ENCODE peak calls at places on chromosomes 3 and 15, in six cellular contexts. N is stomach, Y is sigmoid colon, T is GM12891, V is GM12878, W is spleen. S is an unnamed sample.

GRCh38 chr3:14592836-14593235 is 52.7 kb upstream of the GRIP2 start:
- DNase-seq in N (no peak), Y (no peak), V (no peak), W (no peak), T (no peak), S (no peak)

GRCh38 chr3:71509024-71509423 is 74.5 kb downstream of the FOXP1 start:
- DNase-seq in T (no peak), V (no peak), Y (no peak), W (no peak), N (no peak), S (no peak)

GRCh38 chr15:40493089-40493840 is 22.5 kb downstream of the CHST14 start:
- DNase-seq in T (no peak), Y (no peak), N (no peak), V (no peak), W (no peak), S (no peak)

GRCh38 chr15:88894348-88894818 is 961 bp downstream of the HAPLN3 start:
- DNase-seq in V (no peak), T (peak; percentile 70), N (peak; percentile 76), Y (no peak), W (peak; percentile 91), S (no peak)

GRCh38 chr3:69012836-69013255 is 638 bp downstream of the EOGT start:
- DNase-seq in T (peak; percentile 50), W (peak; percentile 87), Y (peak; percentile 80), V (no peak), N (peak; percentile 53), S (no peak)

GRCh38 chr3:123695731-123696640 is 111.1 kb upstream of the HACD2 start:
- DNase-seq in T (no peak), N (no peak), W (no peak), Y (no peak), V (no peak), S (no peak)

GRCh38 chr3:129120254-129121004 is 1.2 kb downstream of the RAB43 start:
- DNase-seq in V (peak; percentile 89), N (peak; percentile 88), T (peak; percentile 83), W (peak; percentile 97), Y (peak; percentile 94), S (peak; percentile 95)

GRCh38 chr3:45513041-45513440 is 81.5 kb upstream of the LIMD1 start:
- DNase-seq in T (no peak), Y (no peak), N (no peak), V (no peak), W (no peak), S (no peak)

GRCh38 chr15:71678191-71678590 is 132.2 kb upstream of the NR2E3 start:
- DNase-seq in V (no peak), Y (no peak), T (no peak), W (no peak), N (no peak), S (no peak)

DNA sequence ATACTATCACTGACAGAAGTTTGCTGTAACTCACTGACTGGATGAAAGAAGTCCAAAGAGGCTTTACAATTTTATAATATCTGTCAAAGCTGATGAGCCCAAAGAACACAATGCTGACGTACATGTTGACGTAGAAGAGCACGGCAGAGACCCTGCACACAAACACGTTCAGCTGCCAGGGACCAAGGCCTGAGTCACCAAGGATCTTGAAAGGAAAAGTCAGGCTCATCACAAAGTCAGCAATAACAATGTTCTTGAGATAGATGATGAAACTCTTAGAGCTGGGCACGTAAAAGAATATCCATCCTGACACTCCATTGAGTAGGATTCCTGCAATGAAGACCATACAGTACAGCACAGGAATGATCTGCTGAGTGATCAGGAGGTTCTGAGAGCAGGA is 10.9 kb upstream of the GPR171 start:
- DNase-seq in Y (no peak), V (no peak), T (no peak), W (no peak), N (no peak), S (no peak)
- TF ChIP-seq POLR2AphosphoS5 in Y (no peak), V (no peak), T (no peak), W (no peak), N (no peak), S (no peak)

GRCh38 chr15:74621546-74621920 is 5.9 kb downstream of the CLK3 start:
- DNase-seq in T (no peak), N (no peak), Y (no peak), W (peak; percentile 78), V (no peak), S (no peak)

GRCh38 chr15:74622758-74623157 is 7.1 kb downstream of the CLK3 start:
- DNase-seq in T (no peak), V (no peak), N (no peak), Y (no peak), W (peak; percentile 29), S (no peak)

GRCh38 chr15:74621936-74622335 is 6.3 kb downstream of the CLK3 start:
- DNase-seq in V (no peak), T (no peak), N (no peak), Y (no peak), W (peak; percentile 73), S (no peak)

GRCh38 chr15:74619916-74620635 is 4.4 kb downstream of the CLK3 start:
- DNase-seq in W (peak; percentile 75), T (no peak), Y (no peak), V (no peak), N (no peak), S (no peak)

GRCh38 chr15:74620636-74621545 is 5.3 kb downstream of the CLK3 start:
- DNase-seq in Y (no peak), N (peak; percentile 71), V (no peak), T (peak; percentile 87), W (peak; percentile 88), S (no peak)
- TF ChIP-seq POLR2A in Y (no peak), N (no peak), V (peak; percentile 52), T (no peak), W (no peak), S (no peak)

GRCh38 chr3:56783644-56784451 is 17.9 kb downstream of the ARHGEF3 start:
- DNase-seq in Y (peak; percentile 77), T (peak; percentile 47), W (peak; percentile 87), V (peak; percentile 93), N (peak; percentile 70), S (no peak)
- TF ChIP-seq POLR2AphosphoS5 in Y (no peak), T (peak; percentile 52), W (peak; percentile 91), V (peak; percentile 69), N (peak; percentile 44), S (peak; percentile 53)

GRCh38 chr3:48467473-48468267 is 21.1 kb downstream of the ATRIP start:
- DNase-seq in Y (no peak), V (no peak), N (no peak), T (no peak), W (peak; percentile 54), S (no peak)
- TF ChIP-seq POLR2A in Y (no peak), V (no peak), N (no peak), T (no peak), W (no peak), S (no peak)

GRCh38 chr3:98777801-98778220 is 14.7 kb downstream of the ST3GAL6 start:
- DNase-seq in Y (no peak), W (no peak), T (no peak), V (no peak), N (no peak), S (no peak)

GRCh38 chr3:98778383-98778782 is 15.2 kb downstream of the ST3GAL6 start:
- DNase-seq in W (no peak), N (no peak), Y (no peak), V (no peak), T (no peak), S (no peak)

GRCh38 chr3:98779936-98780335 is 16.8 kb downstream of the ST3GAL6 start:
- DNase-seq in T (no peak), W (no peak), V (no peak), N (no peak), Y (no peak), S (no peak)

GRCh38 chr3:98780343-98780742 is 17.2 kb downstream of the ST3GAL6 start:
- DNase-seq in W (no peak), N (no peak), V (no peak), Y (no peak), T (no peak), S (no peak)

DNA sequence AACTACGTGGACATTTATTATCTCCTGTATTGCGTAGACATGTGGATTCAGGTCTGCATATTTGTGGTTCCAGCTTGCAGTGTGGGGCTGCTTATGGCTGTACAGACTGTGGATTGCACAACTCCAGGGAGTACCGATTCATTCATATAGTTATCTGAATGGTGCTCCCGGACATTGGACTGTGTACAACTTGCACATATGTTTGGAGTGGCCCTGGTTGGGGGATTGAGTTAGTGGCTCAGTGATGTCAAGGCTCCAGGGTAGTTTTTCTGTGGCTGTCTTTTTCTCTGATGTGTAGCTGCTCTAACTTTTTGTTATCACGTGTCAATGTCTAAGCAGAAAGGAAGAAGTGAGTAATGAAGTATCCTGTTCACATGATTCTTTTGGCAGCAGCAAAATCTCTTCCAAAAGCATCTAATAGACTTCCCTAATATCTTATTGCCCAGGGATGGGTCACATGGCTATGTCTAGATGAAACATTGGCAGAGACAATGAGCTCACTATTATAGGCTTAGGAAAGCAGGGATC is 15.8 kb downstream of the ST3GAL6 start:
- DNase-seq in Y (no peak), W (no peak), N (no peak), T (no peak), V (no peak), S (no peak)
- TF ChIP-seq POLR2AphosphoS5 in Y (peak; percentile 21), W (no peak), N (peak; percentile 15), T (no peak), V (no peak), S (no peak)

GRCh38 chr3:17059966-17060560 is 175.3 kb downstream of the PLCL2 start:
- DNase-seq in T (no peak), W (no peak), Y (no peak), V (no peak), N (no peak), S (no peak)
- TF ChIP-seq POLR2A in T (no peak), W (no peak), Y (no peak), V (no peak), N (no peak), S (no peak)

S was measured in vagina.